ENCODE peak calls at places on chromosomes 4 and X, in six cellular contexts. T is CD8-positive, alpha-beta T cell; D is uterus; R is skeletal muscle cell; P is fibroblast of mammary gland; M is breast epithelium. H is an unnamed sample.

GRCh38 chr4:76270776-76271175 is 19.3 kb downstream of the FAM47E start:
- DNase-seq in T (no peak), D (no peak), R (no peak), P (no peak), M (no peak), H (no peak)

GRCh38 chrX:45697591-45697990 is 496.9 kb upstream of the DIPK2B start:
- DNase-seq in T (no peak), D (peak), R (peak), P (peak), M (no peak), H (no peak)

GRCh38 chr4:159016527-159017137 is 86.2 kb upstream of the RAPGEF2 start:
- DNase-seq in T (no peak), D (no peak), R (no peak), P (no peak), M (no peak), H (no peak)

GRCh38 chr4:37002625-37003024 is 241.9 kb upstream of the NWD2 start:
- DNase-seq in T (no peak), D (no peak), R (no peak), P (no peak), M (no peak), H (no peak)

GRCh38 chrX:11704725-11705495 is 39.2 kb upstream of the ARHGAP6 start:
- DNase-seq in T (no peak), D (no peak), R (no peak), P (peak), M (no peak), H (no peak)

GRCh38 chr4:77157859-77158486 is 966 bp downstream of the CCNG2 start:
- DNase-seq in T (peak), D (peak), R (peak), P (peak), M (peak), H (peak)

GRCh38 chrX:1601768-1602085 is 10.3 kb downstream of the AKAP17A start:
- DNase-seq in T (no peak), D (no peak), R (no peak), P (no peak), M (no peak), H (no peak)

GRCh38 chrX:40809210-40809609 is 73.9 kb upstream of the MED14 start:
- DNase-seq in T (no peak), D (no peak), R (peak), P (peak), M (no peak), H (no peak)

GRCh38 chr4:114519368-114519767 is 79.2 kb upstream of the UGT8 start:
- DNase-seq in T (no peak), D (no peak), R (no peak), P (no peak), M (no peak), H (no peak)

GRCh38 chr4:111512081-111512774 is 633.0 kb upstream of the FAM241A start:
- DNase-seq in T (no peak), D (no peak), R (peak), P (peak), M (no peak), H (no peak)

GRCh38 chr4:86496094-86497060 is 97.7 kb upstream of the PTPN13 start:
- DNase-seq in T (no peak), D (peak), R (no peak), P (peak), M (no peak), H (peak)

GRCh38 chr4:136412708-136413107 is 1119.6 kb downstream of the PCDH18 start:
- DNase-seq in T (no peak), D (no peak), R (no peak), P (peak), M (no peak), H (no peak)

GRCh38 chr4:95761441-95761840 is 78.5 kb upstream of the PDHA2 start:
- DNase-seq in T (no peak), D (no peak), R (no peak), P (peak), M (no peak), H (no peak)

GRCh38 chrX:143437439-143437838 is 79.8 kb downstream of the SPANXN3 start:
- DNase-seq in T (no peak), D (no peak), R (no peak), P (peak), M (no peak), H (no peak)

GRCh38 chr4:48268956-48269860 is at the start of gene TEC:
- DNase-seq in T (peak), D (peak), R (no peak), P (peak), M (no peak), H (peak)

GRCh38 chr4:82753725-82754410 is 44.7 kb downstream of the SCD5 start:
- DNase-seq in T (no peak), D (no peak), R (no peak), P (no peak), M (no peak), H (no peak)

GRCh38 chrX:39757971-39758370 is 339.8 kb downstream of the BCOR start:
- DNase-seq in T (no peak), D (no peak), R (no peak), P (peak), M (no peak), H (no peak)

GRCh38 chrX:133670394-133670793 is 255.1 kb upstream of the GPC4 start:
- DNase-seq in T (no peak), D (peak), R (no peak), P (peak), M (no peak), H (no peak)

GRCh38 chr4:3466691-3467600 is 3.8 kb downstream of the DOK7 start:
- DNase-seq in T (no peak), D (no peak), R (no peak), P (no peak), M (no peak), H (no peak)

GRCh38 chrX:41409006-41409405 is 38.1 kb upstream of the NYX start:
- DNase-seq in T (no peak), D (no peak), R (no peak), P (no peak), M (no peak), H (no peak)

GRCh38 chr4:40976343-40976742 is 226.6 kb downstream of the NSUN7 start:
- DNase-seq in T (no peak), D (peak), R (peak), P (peak), M (no peak), H (no peak)

GRCh38 chr4:10023050-10023419 is 1.7 kb upstream of the SLC2A9 start:
- DNase-seq in T (no peak), D (no peak), R (no peak), P (no peak), M (no peak), H (no peak)

GRCh38 chr4:56906534-56906933 is 1.2 kb upstream of the REST start:
- DNase-seq in T (no peak), D (no peak), R (no peak), P (no peak), M (no peak), H (no peak)

GRCh38 chr4:78174931-78175330 is 117.8 kb downstream of the FRAS1 start:
- DNase-seq in T (no peak), D (no peak), R (no peak), P (no peak), M (no peak), H (no peak)

GRCh38 chrX:68372665-68373064 is 60.6 kb downstream of the OPHN1 start:
- DNase-seq in T (no peak), D (no peak), R (no peak), P (no peak), M (no peak), H (no peak)

GRCh38 chrX:153875391-153876111 is 10.4 kb downstream of the L1CAM start:
- DNase-seq in T (peak), D (peak), R (no peak), P (peak), M (peak), H (no peak)

GRCh38 chr4:24630937-24631336 is 46.6 kb upstream of the DHX15 start:
- DNase-seq in T (no peak), D (no peak), R (no peak), P (peak), M (no peak), H (no peak)

GRCh38 chr4:20251796-20252655 is at the start of gene SLIT2:
- DNase-seq in T (no peak), D (peak), R (peak), P (peak), M (peak), H (peak)

GRCh38 chr4:151541438-151542071 is 132.6 kb downstream of the FHIP1A start:
- DNase-seq in T (no peak), D (peak), R (peak), P (peak), M (no peak), H (no peak)

GRCh38 chr4:105741548-105741947 is 33.0 kb downstream of the GSTCD start:
- DNase-seq in T (no peak), D (no peak), R (no peak), P (peak), M (no peak), H (no peak)

GRCh38 chr4:38785901-38786402 is 3.2 kb upstream of the TLR10 start:
- DNase-seq in T (no peak), D (no peak), R (no peak), P (no peak), M (no peak), H (no peak)

GRCh38 chrX:11059923-11060322 is 51.2 kb upstream of the HCCS start:
- DNase-seq in T (no peak), D (no peak), R (peak), P (peak), M (no peak), H (no peak)

GRCh38 chrX:108699368-108699767 is 37.0 kb downstream of the IRS4 start:
- DNase-seq in T (no peak), D (no peak), R (no peak), P (peak), M (no peak), H (no peak)

DNA sequence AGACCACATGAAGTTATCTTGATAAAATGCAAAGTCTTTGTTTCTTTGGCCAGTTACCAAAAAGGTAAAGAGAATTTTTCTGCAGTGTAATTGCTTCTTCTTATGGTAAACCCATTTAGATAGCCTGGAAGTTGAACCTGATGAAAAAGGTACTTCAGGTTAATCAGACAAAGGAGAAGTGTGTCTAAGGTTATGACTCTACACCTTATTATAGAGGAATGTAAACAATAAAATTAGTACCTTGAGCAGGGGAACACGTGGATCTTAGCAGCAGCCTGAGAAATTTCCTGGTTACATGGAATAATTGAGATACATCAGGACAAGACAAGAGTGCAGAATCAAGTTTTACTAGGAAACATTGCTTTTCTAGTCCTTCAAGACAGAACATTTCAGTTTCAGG is 70.8 kb downstream of the RAP1GDS1 start:
- DNase-seq in T (no peak), D (no peak), R (no peak), P (no peak), M (no peak), H (no peak)
- H3K4me3 ChIP-seq in T (no peak), D (no peak), R (no peak), P (no peak), M (no peak), H (no peak)

DNA sequence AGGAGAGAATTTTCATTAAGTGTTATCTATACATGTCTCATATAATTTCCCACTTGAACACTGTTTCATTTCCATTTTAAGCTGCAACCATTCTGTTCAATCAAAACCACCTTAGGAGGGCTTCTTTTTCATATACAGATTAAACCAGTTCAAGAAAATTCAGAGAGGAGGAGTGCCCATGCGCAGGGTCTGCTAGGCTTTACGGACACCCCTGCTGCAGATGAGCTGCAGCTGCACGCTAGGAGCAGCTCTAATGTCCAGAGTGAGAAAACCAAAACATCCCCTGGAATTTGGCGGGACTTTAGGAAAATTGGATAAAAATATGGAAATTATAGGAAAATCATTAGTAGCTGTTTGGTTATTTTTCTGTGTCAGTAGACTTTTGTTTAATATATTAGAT is 541.0 kb downstream of the SPRY1 start:
- DNase-seq in T (no peak), D (no peak), R (no peak), P (no peak), M (no peak), H (no peak)
- H3K4me3 ChIP-seq in T (no peak), D (no peak), R (no peak), P (no peak), M (no peak), H (no peak)

DNA sequence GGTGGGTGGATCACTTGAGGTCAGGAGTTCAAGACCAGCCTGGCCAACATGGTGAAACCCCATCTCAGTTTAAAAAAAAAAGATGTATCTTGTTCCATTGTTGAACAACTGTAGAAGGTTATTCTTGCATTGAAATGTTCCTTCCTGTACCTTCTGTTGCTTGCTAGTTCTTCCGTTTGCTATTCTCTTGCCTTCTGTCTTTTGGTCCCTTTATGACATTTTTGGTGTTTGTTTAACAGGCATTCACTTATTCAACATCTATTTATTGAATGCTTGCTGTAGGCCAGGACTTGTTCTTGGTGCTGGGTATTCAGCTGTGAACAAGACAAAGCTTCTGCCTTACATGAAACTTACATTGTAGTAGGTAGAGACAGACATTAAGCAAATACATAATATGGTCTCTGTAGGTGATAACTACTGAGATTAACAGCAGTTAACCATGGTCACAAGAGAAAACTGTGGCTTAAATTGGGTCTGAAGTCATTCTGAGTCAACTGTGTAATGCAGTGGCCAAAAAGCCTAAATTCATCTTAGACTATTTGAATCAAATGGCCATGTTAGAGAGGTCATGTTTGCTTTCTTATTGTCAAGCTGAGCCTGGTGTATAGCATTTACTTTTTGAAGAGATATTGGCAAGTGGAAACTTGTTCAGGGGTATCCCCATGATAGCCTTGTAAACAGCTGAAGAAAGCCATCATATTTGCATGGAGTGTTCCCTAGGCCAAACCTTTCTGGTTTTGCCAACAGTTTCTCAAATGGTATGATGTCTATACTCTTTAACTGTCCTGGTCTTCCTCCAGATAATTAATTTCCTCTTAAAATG is 35.6 kb downstream of the GAB1 start:
- DNase-seq in T (no peak), D (no peak), R (no peak), P (no peak), M (no peak), H (no peak)
- H3K4me3 ChIP-seq in T (no peak), D (no peak), R (no peak), P (no peak), M (no peak), H (no peak)

GRCh38 chr4:166198041-166198440 is 325.0 kb downstream of the TLL1 start:
- DNase-seq in T (no peak), D (no peak), R (no peak), P (no peak), M (no peak), H (no peak)
- H3K4me3 ChIP-seq in T (no peak), D (no peak), R (no peak), P (no peak), M (no peak), H (no peak)

GRCh38 chr4:113316879-113317278 is 267.4 kb downstream of the ANK2 start:
- DNase-seq in T (no peak), D (no peak), R (no peak), P (peak), M (no peak), H (no peak)
- H3K4me3 ChIP-seq in T (no peak), D (no peak), R (no peak), P (no peak), M (no peak), H (peak)

GRCh38 chrX:35561985-35562384 is 236.2 kb upstream of the MAGEB16 start:
- DNase-seq in T (no peak), D (no peak), R (no peak), P (no peak), M (no peak), H (no peak)
- H3K4me3 ChIP-seq in T (no peak), D (no peak), R (no peak), P (no peak), M (no peak), H (no peak)

DNA sequence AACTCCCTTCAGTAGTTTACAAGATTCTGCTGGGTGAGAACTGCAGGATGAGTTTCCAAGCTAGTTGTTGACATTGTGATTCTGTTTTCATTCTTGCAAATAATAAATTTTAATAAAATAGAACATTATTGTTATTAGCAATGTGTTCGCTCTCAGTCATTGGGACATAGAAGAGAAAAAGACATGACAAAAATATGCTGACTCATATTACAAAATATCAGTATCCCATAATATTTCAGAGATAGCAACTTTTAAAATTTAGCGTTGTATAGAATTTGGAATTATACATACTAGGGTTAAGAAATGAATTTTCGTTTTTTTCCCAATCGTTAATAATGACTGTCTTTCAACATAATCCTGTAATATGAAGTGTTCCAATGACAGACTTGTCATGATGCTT is 45.4 kb downstream of the KIT start:
- DNase-seq in T (no peak), D (no peak), R (no peak), P (no peak), M (no peak), H (no peak)
- H3K4me3 ChIP-seq in T (no peak), D (no peak), R (no peak), P (no peak), M (no peak), H (no peak)

DNA sequence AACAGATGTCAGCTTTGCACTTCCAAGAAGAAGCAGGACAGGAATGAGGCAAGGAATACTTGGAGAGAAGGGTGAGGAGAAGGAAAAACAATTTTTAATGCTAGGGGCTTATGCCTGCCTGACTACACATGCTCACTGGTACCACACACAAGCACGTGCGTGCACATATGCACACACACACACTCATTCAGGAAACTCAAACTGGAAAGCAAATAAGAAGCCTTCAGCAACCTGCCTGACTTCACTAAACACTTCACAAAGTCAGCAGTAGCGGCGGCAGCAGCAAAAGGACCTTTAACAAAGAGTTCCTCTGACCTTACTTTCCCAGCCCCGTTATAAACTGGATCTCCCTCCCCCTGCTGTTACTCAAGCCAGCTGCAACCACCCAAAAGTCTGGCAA is 3.4 kb downstream of the ZDHHC9 start:
- DNase-seq in T (no peak), D (no peak), R (no peak), P (peak), M (no peak), H (no peak)
- H3K4me3 ChIP-seq in T (no peak), D (no peak), R (peak), P (no peak), M (no peak), H (no peak)

DNA sequence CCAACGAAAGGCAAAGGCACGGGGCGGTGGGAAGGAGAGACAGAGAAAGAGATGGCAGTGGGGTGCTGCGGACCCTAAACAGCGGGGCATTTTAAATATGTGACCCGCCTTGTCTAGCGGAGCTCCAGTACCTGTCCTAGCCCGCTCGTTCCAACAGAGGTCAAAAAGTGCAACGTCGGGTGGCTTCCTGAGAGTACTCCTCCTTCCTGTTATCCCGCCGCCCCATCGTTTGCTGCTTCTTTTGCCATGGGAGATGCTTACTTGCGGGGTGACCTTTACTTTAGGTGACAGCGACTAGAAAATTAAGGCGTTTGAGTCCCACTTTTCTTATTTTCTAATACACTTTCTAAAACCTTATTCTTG is 734 bp downstream of the NRK start:
- DNase-seq in T (no peak), D (no peak), R (no peak), P (no peak), M (no peak), H (no peak)
- H3K4me3 ChIP-seq in T (no peak), D (no peak), R (peak), P (no peak), M (peak), H (peak)